ENCODE peak calls at places on chromosomes 2 and 18, in nine cellular contexts. One of them, this sample, is unnamed.

GRCh38 chr2:1653137-1653789 is 91.1 kb downstream of the PXDN start:
- DNase-seq in adrenal gland: peak; percentile 22
- DNase-seq in transverse colon: peak; percentile 60
- DNase-seq in fibroblast of pulmonary artery: peak; percentile 97
- DNase-seq in upper lobe of left lung: no peak
- DNase-seq in lower leg skin: peak; percentile 55
- DNase-seq in activated CD8-positive, alpha-beta T cell treated with anti-CD3 and anti-CD28 coated beads for 36 hours: no peak
- DNase-seq in psoas muscle: peak; percentile 83
- DNase-seq in HFFc6: peak; percentile 71
- DNase-seq in this sample: no peak

GRCh38 chr2:167134381-167135072 is 246.2 kb downstream of the XIRP2 start:
- DNase-seq in adrenal gland: no peak
- DNase-seq in transverse colon: no peak
- DNase-seq in fibroblast of pulmonary artery: peak; percentile 57
- DNase-seq in upper lobe of left lung: no peak
- DNase-seq in lower leg skin: no peak
- DNase-seq in activated CD8-positive, alpha-beta T cell treated with anti-CD3 and anti-CD28 coated beads for 36 hours: no peak
- DNase-seq in psoas muscle: no peak
- DNase-seq in HFFc6: peak; percentile 79
- DNase-seq in this sample: no peak

GRCh38 chr2:217789736-217790181 is 213.0 kb downstream of the TNS1 start:
- DNase-seq in adrenal gland: no peak
- DNase-seq in transverse colon: no peak
- DNase-seq in fibroblast of pulmonary artery: no peak
- DNase-seq in upper lobe of left lung: no peak
- DNase-seq in lower leg skin: no peak
- DNase-seq in activated CD8-positive, alpha-beta T cell treated with anti-CD3 and anti-CD28 coated beads for 36 hours: no peak
- DNase-seq in psoas muscle: no peak
- DNase-seq in HFFc6: no peak
- DNase-seq in this sample: no peak

GRCh38 chr2:100903534-100904258 is 83.8 kb downstream of the NPAS2 start:
- DNase-seq in adrenal gland: no peak
- DNase-seq in transverse colon: no peak
- DNase-seq in fibroblast of pulmonary artery: peak; percentile 19
- DNase-seq in upper lobe of left lung: no peak
- DNase-seq in lower leg skin: no peak
- DNase-seq in activated CD8-positive, alpha-beta T cell treated with anti-CD3 and anti-CD28 coated beads for 36 hours: no peak
- DNase-seq in psoas muscle: no peak
- DNase-seq in HFFc6: no peak
- DNase-seq in this sample: no peak

GRCh38 chr18:49228182-49228581 is 232.3 kb downstream of the DYM start:
- DNase-seq in adrenal gland: no peak
- DNase-seq in transverse colon: no peak
- DNase-seq in fibroblast of pulmonary artery: no peak
- DNase-seq in upper lobe of left lung: no peak
- DNase-seq in lower leg skin: no peak
- DNase-seq in activated CD8-positive, alpha-beta T cell treated with anti-CD3 and anti-CD28 coated beads for 36 hours: no peak
- DNase-seq in psoas muscle: no peak
- DNase-seq in HFFc6: no peak
- DNase-seq in this sample: no peak

GRCh38 chr2:162256621-162257020 is 13.4 kb upstream of the FAP start:
- DNase-seq in adrenal gland: no peak
- DNase-seq in transverse colon: no peak
- DNase-seq in fibroblast of pulmonary artery: no peak
- DNase-seq in upper lobe of left lung: no peak
- DNase-seq in lower leg skin: no peak
- DNase-seq in activated CD8-positive, alpha-beta T cell treated with anti-CD3 and anti-CD28 coated beads for 36 hours: no peak
- DNase-seq in psoas muscle: no peak
- DNase-seq in HFFc6: peak; percentile 21
- DNase-seq in this sample: no peak

GRCh38 chr2:61452392-61452791 is 18.5 kb downstream of the USP34 start:
- DNase-seq in adrenal gland: no peak
- DNase-seq in transverse colon: no peak
- DNase-seq in fibroblast of pulmonary artery: no peak
- DNase-seq in upper lobe of left lung: no peak
- DNase-seq in lower leg skin: no peak
- DNase-seq in activated CD8-positive, alpha-beta T cell treated with anti-CD3 and anti-CD28 coated beads for 36 hours: no peak
- DNase-seq in psoas muscle: no peak
- DNase-seq in HFFc6: no peak
- DNase-seq in this sample: no peak

GRCh38 chr18:3347286-3347803 is 85.4 kb downstream of the MYL12B start:
- DNase-seq in adrenal gland: no peak
- DNase-seq in transverse colon: no peak
- DNase-seq in fibroblast of pulmonary artery: no peak
- DNase-seq in upper lobe of left lung: no peak
- DNase-seq in lower leg skin: no peak
- DNase-seq in activated CD8-positive, alpha-beta T cell treated with anti-CD3 and anti-CD28 coated beads for 36 hours: no peak
- DNase-seq in psoas muscle: no peak
- DNase-seq in HFFc6: no peak
- DNase-seq in this sample: no peak

GRCh38 chr18:29892960-29893558 is 1149.5 kb downstream of the DSC3 start:
- DNase-seq in adrenal gland: no peak
- DNase-seq in transverse colon: no peak
- DNase-seq in fibroblast of pulmonary artery: peak; percentile 13
- DNase-seq in upper lobe of left lung: no peak
- DNase-seq in lower leg skin: no peak
- DNase-seq in activated CD8-positive, alpha-beta T cell treated with anti-CD3 and anti-CD28 coated beads for 36 hours: no peak
- DNase-seq in psoas muscle: no peak
- DNase-seq in HFFc6: no peak
- DNase-seq in this sample: no peak

GRCh38 chr2:237154050-237154638 is 68.5 kb downstream of the COPS8 start:
- DNase-seq in adrenal gland: no peak
- DNase-seq in transverse colon: no peak
- DNase-seq in fibroblast of pulmonary artery: peak; percentile 74
- DNase-seq in upper lobe of left lung: no peak
- DNase-seq in lower leg skin: peak; percentile 15
- DNase-seq in activated CD8-positive, alpha-beta T cell treated with anti-CD3 and anti-CD28 coated beads for 36 hours: peak; percentile 71
- DNase-seq in psoas muscle: no peak
- DNase-seq in HFFc6: peak; percentile 41
- DNase-seq in this sample: peak; percentile 73

GRCh38 chr2:43082111-43082877 is 144.1 kb downstream of the ZFP36L2 start:
- DNase-seq in adrenal gland: peak; percentile 61
- DNase-seq in transverse colon: no peak
- DNase-seq in fibroblast of pulmonary artery: peak; percentile 87
- DNase-seq in upper lobe of left lung: peak; percentile 76
- DNase-seq in lower leg skin: no peak
- DNase-seq in activated CD8-positive, alpha-beta T cell treated with anti-CD3 and anti-CD28 coated beads for 36 hours: no peak
- DNase-seq in psoas muscle: peak; percentile 73
- DNase-seq in HFFc6: peak; percentile 72
- DNase-seq in this sample: no peak

GRCh38 chr2:72843301-72843700 is 17.5 kb upstream of the EXOC6B start:
- DNase-seq in adrenal gland: no peak
- DNase-seq in transverse colon: no peak
- DNase-seq in fibroblast of pulmonary artery: no peak
- DNase-seq in upper lobe of left lung: no peak
- DNase-seq in lower leg skin: no peak
- DNase-seq in activated CD8-positive, alpha-beta T cell treated with anti-CD3 and anti-CD28 coated beads for 36 hours: no peak
- DNase-seq in psoas muscle: no peak
- DNase-seq in HFFc6: no peak
- DNase-seq in this sample: no peak

GRCh38 chr2:12048551-12048950 is 302.1 kb downstream of the LPIN1 start:
- DNase-seq in adrenal gland: no peak
- DNase-seq in transverse colon: no peak
- DNase-seq in fibroblast of pulmonary artery: no peak
- DNase-seq in upper lobe of left lung: no peak
- DNase-seq in lower leg skin: no peak
- DNase-seq in activated CD8-positive, alpha-beta T cell treated with anti-CD3 and anti-CD28 coated beads for 36 hours: peak; percentile 23
- DNase-seq in psoas muscle: no peak
- DNase-seq in HFFc6: no peak
- DNase-seq in this sample: peak; percentile 3

GRCh38 chr2:12051831-12052230 is 305.4 kb downstream of the LPIN1 start:
- DNase-seq in adrenal gland: no peak
- DNase-seq in transverse colon: no peak
- DNase-seq in fibroblast of pulmonary artery: peak; percentile 27
- DNase-seq in upper lobe of left lung: no peak
- DNase-seq in lower leg skin: no peak
- DNase-seq in activated CD8-positive, alpha-beta T cell treated with anti-CD3 and anti-CD28 coated beads for 36 hours: no peak
- DNase-seq in psoas muscle: no peak
- DNase-seq in HFFc6: peak; percentile 37
- DNase-seq in this sample: no peak

GRCh38 chr2:12052771-12053170 is 306.3 kb downstream of the LPIN1 start:
- DNase-seq in adrenal gland: no peak
- DNase-seq in transverse colon: no peak
- DNase-seq in fibroblast of pulmonary artery: no peak
- DNase-seq in upper lobe of left lung: no peak
- DNase-seq in lower leg skin: no peak
- DNase-seq in activated CD8-positive, alpha-beta T cell treated with anti-CD3 and anti-CD28 coated beads for 36 hours: no peak
- DNase-seq in psoas muscle: no peak
- DNase-seq in HFFc6: no peak
- DNase-seq in this sample: no peak

GRCh38 chr2:12047761-12048160 is 301.3 kb downstream of the LPIN1 start:
- DNase-seq in adrenal gland: no peak
- DNase-seq in transverse colon: no peak
- DNase-seq in fibroblast of pulmonary artery: no peak
- DNase-seq in upper lobe of left lung: no peak
- DNase-seq in lower leg skin: no peak
- DNase-seq in activated CD8-positive, alpha-beta T cell treated with anti-CD3 and anti-CD28 coated beads for 36 hours: no peak
- DNase-seq in psoas muscle: no peak
- DNase-seq in HFFc6: no peak
- DNase-seq in this sample: no peak

GRCh38 chr2:12050381-12050780 is 303.9 kb downstream of the LPIN1 start:
- DNase-seq in adrenal gland: no peak
- DNase-seq in transverse colon: no peak
- DNase-seq in fibroblast of pulmonary artery: no peak
- DNase-seq in upper lobe of left lung: no peak
- DNase-seq in lower leg skin: no peak
- DNase-seq in activated CD8-positive, alpha-beta T cell treated with anti-CD3 and anti-CD28 coated beads for 36 hours: no peak
- DNase-seq in psoas muscle: no peak
- DNase-seq in HFFc6: peak; percentile 82
- DNase-seq in this sample: no peak
- TF ChIP-seq CTCF in adrenal gland: no peak
- TF ChIP-seq CTCF in transverse colon: no peak
- TF ChIP-seq CTCF in fibroblast of pulmonary artery: no peak
- TF ChIP-seq CTCF in upper lobe of left lung: no peak
- TF ChIP-seq CTCF in lower leg skin: no peak
- TF ChIP-seq CTCF in activated CD8-positive, alpha-beta T cell treated with anti-CD3 and anti-CD28 coated beads for 36 hours: no peak
- TF ChIP-seq CTCF in psoas muscle: no peak
- TF ChIP-seq CTCF in HFFc6: peak; percentile 61
- TF ChIP-seq CTCF in this sample: no peak

GRCh38 chr18:8974279-8974678 is 128.2 kb upstream of the NDUFV2 start:
- DNase-seq in adrenal gland: no peak
- DNase-seq in transverse colon: no peak
- DNase-seq in fibroblast of pulmonary artery: no peak
- DNase-seq in upper lobe of left lung: no peak
- DNase-seq in lower leg skin: no peak
- DNase-seq in activated CD8-positive, alpha-beta T cell treated with anti-CD3 and anti-CD28 coated beads for 36 hours: no peak
- DNase-seq in psoas muscle: no peak
- DNase-seq in HFFc6: no peak
- DNase-seq in this sample: no peak
- TF ChIP-seq CTCF in adrenal gland: no peak
- TF ChIP-seq CTCF in transverse colon: no peak
- TF ChIP-seq CTCF in fibroblast of pulmonary artery: no peak
- TF ChIP-seq CTCF in upper lobe of left lung: no peak
- TF ChIP-seq CTCF in lower leg skin: no peak
- TF ChIP-seq CTCF in activated CD8-positive, alpha-beta T cell treated with anti-CD3 and anti-CD28 coated beads for 36 hours: no peak
- TF ChIP-seq CTCF in psoas muscle: no peak
- TF ChIP-seq CTCF in HFFc6: no peak
- TF ChIP-seq CTCF in this sample: no peak

DNA sequence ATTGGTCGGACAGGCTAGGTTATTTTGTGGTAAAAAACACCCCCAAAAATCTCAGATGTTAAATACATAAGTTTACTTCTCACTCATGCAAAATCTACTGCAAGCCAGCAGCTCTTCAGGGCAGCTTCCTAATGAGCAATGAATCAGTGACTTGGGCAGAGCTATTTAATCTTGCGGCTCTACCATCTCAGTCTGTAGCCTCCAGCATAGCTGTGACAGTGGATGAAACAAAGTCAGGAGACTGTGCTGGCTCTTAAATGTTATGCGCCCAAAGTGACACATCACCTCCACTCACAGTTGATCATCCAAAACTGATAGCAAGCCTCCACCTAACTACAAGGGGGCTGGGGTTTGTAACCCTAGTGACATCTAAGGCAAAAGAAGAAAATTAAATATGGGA is 571.9 kb downstream of the METTL4 start:
- DNase-seq in adrenal gland: no peak
- DNase-seq in transverse colon: no peak
- DNase-seq in fibroblast of pulmonary artery: no peak
- DNase-seq in upper lobe of left lung: no peak
- DNase-seq in lower leg skin: no peak
- DNase-seq in activated CD8-positive, alpha-beta T cell treated with anti-CD3 and anti-CD28 coated beads for 36 hours: no peak
- DNase-seq in psoas muscle: no peak
- DNase-seq in HFFc6: no peak
- DNase-seq in this sample: no peak
- TF ChIP-seq CTCF in adrenal gland: no peak
- TF ChIP-seq CTCF in transverse colon: no peak
- TF ChIP-seq CTCF in fibroblast of pulmonary artery: no peak
- TF ChIP-seq CTCF in upper lobe of left lung: no peak
- TF ChIP-seq CTCF in lower leg skin: no peak
- TF ChIP-seq CTCF in activated CD8-positive, alpha-beta T cell treated with anti-CD3 and anti-CD28 coated beads for 36 hours: no peak
- TF ChIP-seq CTCF in psoas muscle: no peak
- TF ChIP-seq CTCF in HFFc6: no peak
- TF ChIP-seq CTCF in this sample: no peak

GRCh38 chr2:178320011-178320410 is 125.7 kb downstream of the OSBPL6 start:
- DNase-seq in adrenal gland: no peak
- DNase-seq in transverse colon: no peak
- DNase-seq in fibroblast of pulmonary artery: no peak
- DNase-seq in upper lobe of left lung: no peak
- DNase-seq in lower leg skin: no peak
- DNase-seq in activated CD8-positive, alpha-beta T cell treated with anti-CD3 and anti-CD28 coated beads for 36 hours: no peak
- DNase-seq in psoas muscle: no peak
- DNase-seq in HFFc6: no peak
- DNase-seq in this sample: no peak

GRCh38 chr2:178315488-178315948 is 121.2 kb downstream of the OSBPL6 start:
- DNase-seq in adrenal gland: no peak
- DNase-seq in transverse colon: no peak
- DNase-seq in fibroblast of pulmonary artery: no peak
- DNase-seq in upper lobe of left lung: no peak
- DNase-seq in lower leg skin: no peak
- DNase-seq in activated CD8-positive, alpha-beta T cell treated with anti-CD3 and anti-CD28 coated beads for 36 hours: no peak
- DNase-seq in psoas muscle: no peak
- DNase-seq in HFFc6: no peak
- DNase-seq in this sample: no peak

GRCh38 chr2:178309541-178309940 is 115.2 kb downstream of the OSBPL6 start:
- DNase-seq in adrenal gland: no peak
- DNase-seq in transverse colon: no peak
- DNase-seq in fibroblast of pulmonary artery: no peak
- DNase-seq in upper lobe of left lung: no peak
- DNase-seq in lower leg skin: no peak
- DNase-seq in activated CD8-positive, alpha-beta T cell treated with anti-CD3 and anti-CD28 coated beads for 36 hours: no peak
- DNase-seq in psoas muscle: no peak
- DNase-seq in HFFc6: no peak
- DNase-seq in this sample: no peak

GRCh38 chr2:178317807-178318206 is 123.5 kb downstream of the OSBPL6 start:
- DNase-seq in adrenal gland: no peak
- DNase-seq in transverse colon: no peak
- DNase-seq in fibroblast of pulmonary artery: no peak
- DNase-seq in upper lobe of left lung: no peak
- DNase-seq in lower leg skin: no peak
- DNase-seq in activated CD8-positive, alpha-beta T cell treated with anti-CD3 and anti-CD28 coated beads for 36 hours: no peak
- DNase-seq in psoas muscle: no peak
- DNase-seq in HFFc6: no peak
- DNase-seq in this sample: no peak

GRCh38 chr2:178315083-178315482 is 120.8 kb downstream of the OSBPL6 start:
- DNase-seq in adrenal gland: no peak
- DNase-seq in transverse colon: no peak
- DNase-seq in fibroblast of pulmonary artery: no peak
- DNase-seq in upper lobe of left lung: no peak
- DNase-seq in lower leg skin: no peak
- DNase-seq in activated CD8-positive, alpha-beta T cell treated with anti-CD3 and anti-CD28 coated beads for 36 hours: no peak
- DNase-seq in psoas muscle: no peak
- DNase-seq in HFFc6: no peak
- DNase-seq in this sample: no peak
- TF ChIP-seq CTCF in adrenal gland: no peak
- TF ChIP-seq CTCF in transverse colon: no peak
- TF ChIP-seq CTCF in fibroblast of pulmonary artery: no peak
- TF ChIP-seq CTCF in upper lobe of left lung: no peak
- TF ChIP-seq CTCF in lower leg skin: no peak
- TF ChIP-seq CTCF in activated CD8-positive, alpha-beta T cell treated with anti-CD3 and anti-CD28 coated beads for 36 hours: no peak
- TF ChIP-seq CTCF in psoas muscle: no peak
- TF ChIP-seq CTCF in HFFc6: no peak
- TF ChIP-seq CTCF in this sample: no peak

This sample was measured in Calu3.